ENCODE peak calls at places on chromosome 20, in ten cellular contexts. Q is tibial artery; D is heart right ventricle; S is heart left ventricle; A is cardiac muscle cell; O is neural progenitor cell; X is A549; B is AG04450; E is aorta; C is CD4-positive, alpha-beta memory T cell. Z is an unnamed sample.

GRCh38 chr20:1204061-1204460 is 807 bp downstream of the C20orf202 start:
- DNase-seq in Q (peak), D (no peak), S (no peak), A (no peak), O (no peak), X (no peak), B (no peak), E (no peak), C (no peak), Z (no peak)

GRCh38 chr20:1619861-1620444 is at the start of gene SIRPB1:
- DNase-seq in Q (no peak), D (no peak), S (no peak), A (no peak), O (no peak), X (no peak), B (no peak), E (no peak), C (peak), Z (peak)

GRCh38 chr20:22243063-22243462 is 341.3 kb downstream of the FOXA2 start:
- DNase-seq in Q (no peak), D (no peak), S (no peak), A (no peak), O (no peak), X (no peak), B (no peak), E (no peak), C (no peak), Z (no peak)

GRCh38 chr20:34636648-34637047 is 40.2 kb downstream of the PIGU start:
- DNase-seq in Q (no peak), D (no peak), S (no peak), A (no peak), O (no peak), X (no peak), B (no peak), E (no peak), C (no peak), Z (peak)

GRCh38 chr20:8640461-8640860 is 428.4 kb upstream of the PLCB4 start:
- DNase-seq in Q (no peak), D (no peak), S (no peak), A (no peak), O (no peak), X (no peak), B (no peak), E (no peak), C (no peak), Z (no peak)

GRCh38 chr20:64053841-64054661 is 4.6 kb upstream of the SOX18 start:
- DNase-seq in Q (no peak), D (peak), S (peak), A (peak), O (peak), X (peak), B (no peak), E (no peak), C (no peak), Z (peak)

GRCh38 chr20:41009960-41010359 is 18.7 kb upstream of the TOP1 start:
- DNase-seq in Q (no peak), D (no peak), S (no peak), A (no peak), O (no peak), X (no peak), B (no peak), E (no peak), C (no peak), Z (no peak)

GRCh38 chr20:51972031-51972430 is 169.7 kb upstream of the SALL4 start:
- DNase-seq in Q (no peak), D (no peak), S (no peak), A (no peak), O (no peak), X (no peak), B (no peak), E (no peak), C (no peak), Z (no peak)

GRCh38 chr20:62308102-62308822 is 5.5 kb downstream of the ADRM1 start:
- DNase-seq in Q (no peak), D (no peak), S (no peak), A (no peak), O (no peak), X (peak), B (no peak), E (no peak), C (peak), Z (no peak)

GRCh38 chr20:25987073-25987927 is 290.6 kb upstream of the ZNF337 start:
- DNase-seq in Q (peak), D (peak), S (peak), A (peak), O (peak), X (peak), B (no peak), E (peak), C (no peak), Z (no peak)

GRCh38 chr20:39885975-39886649 is 802.9 kb downstream of the MAFB start:
- DNase-seq in Q (peak), D (peak), S (peak), A (peak), O (peak), X (peak), B (peak), E (peak), C (no peak), Z (peak)

GRCh38 chr20:14902432-14903089 is 565.1 kb upstream of the FLRT3 start:
- DNase-seq in Q (no peak), D (no peak), S (no peak), A (no peak), O (no peak), X (no peak), B (no peak), E (no peak), C (no peak), Z (peak)

GRCh38 chr20:21322083-21322710 is 19.1 kb downstream of the XRN2 start:
- DNase-seq in Q (no peak), D (no peak), S (no peak), A (no peak), O (no peak), X (no peak), B (no peak), E (no peak), C (no peak), Z (no peak)

GRCh38 chr20:61529354-61529753 is 277.3 kb downstream of the CDH4 start:
- DNase-seq in Q (no peak), D (no peak), S (no peak), A (no peak), O (no peak), X (no peak), B (no peak), E (no peak), C (no peak), Z (no peak)

GRCh38 chr20:58841539-58842264 is 9.0 kb downstream of the GNAS-AS1 start:
- DNase-seq in Q (no peak), D (no peak), S (no peak), A (no peak), O (peak), X (no peak), B (no peak), E (no peak), C (no peak), Z (no peak)

GRCh38 chr20:56409521-56409920 is 2.5 kb upstream of the CASS4 start:
- DNase-seq in Q (no peak), D (no peak), S (peak), A (no peak), O (no peak), X (no peak), B (peak), E (no peak), C (no peak), Z (no peak)

GRCh38 chr20:43507150-43508080 is at the start of gene L3MBTL1:
- DNase-seq in Q (no peak), D (no peak), S (peak), A (peak), O (peak), X (peak), B (no peak), E (peak), C (no peak), Z (no peak)

GRCh38 chr20:6588296-6588695 is 179.2 kb upstream of the BMP2 start:
- DNase-seq in Q (no peak), D (no peak), S (no peak), A (peak), O (no peak), X (no peak), B (no peak), E (no peak), C (no peak), Z (peak)

GRCh38 chr20:62408640-62409039 is 1.6 kb upstream of the CABLES2 start:
- DNase-seq in Q (no peak), D (no peak), S (no peak), A (no peak), O (no peak), X (no peak), B (no peak), E (no peak), C (no peak), Z (peak)

GRCh38 chr20:48738399-48739304 is 89.1 kb downstream of the PREX1 start:
- DNase-seq in Q (no peak), D (no peak), S (no peak), A (peak), O (no peak), X (no peak), B (no peak), E (no peak), C (peak), Z (peak)

GRCh38 chr20:63415418-63416108 is 54.4 kb upstream of the CHRNA4 start:
- DNase-seq in Q (no peak), D (no peak), S (no peak), A (no peak), O (no peak), X (no peak), B (no peak), E (no peak), C (no peak), Z (no peak)

GRCh38 chr20:48679603-48680002 is 148.2 kb downstream of the PREX1 start:
- DNase-seq in Q (no peak), D (no peak), S (no peak), A (no peak), O (peak), X (peak), B (no peak), E (peak), C (no peak), Z (peak)

GRCh38 chr20:53598140-53599038 is 4.8 kb upstream of the ZNF217 start:
- DNase-seq in Q (peak), D (no peak), S (peak), A (no peak), O (no peak), X (no peak), B (no peak), E (no peak), C (peak), Z (no peak)

GRCh38 chr20:418858-419365 is 10.8 kb downstream of the RBCK1 start:
- DNase-seq in Q (peak), D (no peak), S (no peak), A (no peak), O (no peak), X (no peak), B (no peak), E (peak), C (no peak), Z (no peak)

DNA sequence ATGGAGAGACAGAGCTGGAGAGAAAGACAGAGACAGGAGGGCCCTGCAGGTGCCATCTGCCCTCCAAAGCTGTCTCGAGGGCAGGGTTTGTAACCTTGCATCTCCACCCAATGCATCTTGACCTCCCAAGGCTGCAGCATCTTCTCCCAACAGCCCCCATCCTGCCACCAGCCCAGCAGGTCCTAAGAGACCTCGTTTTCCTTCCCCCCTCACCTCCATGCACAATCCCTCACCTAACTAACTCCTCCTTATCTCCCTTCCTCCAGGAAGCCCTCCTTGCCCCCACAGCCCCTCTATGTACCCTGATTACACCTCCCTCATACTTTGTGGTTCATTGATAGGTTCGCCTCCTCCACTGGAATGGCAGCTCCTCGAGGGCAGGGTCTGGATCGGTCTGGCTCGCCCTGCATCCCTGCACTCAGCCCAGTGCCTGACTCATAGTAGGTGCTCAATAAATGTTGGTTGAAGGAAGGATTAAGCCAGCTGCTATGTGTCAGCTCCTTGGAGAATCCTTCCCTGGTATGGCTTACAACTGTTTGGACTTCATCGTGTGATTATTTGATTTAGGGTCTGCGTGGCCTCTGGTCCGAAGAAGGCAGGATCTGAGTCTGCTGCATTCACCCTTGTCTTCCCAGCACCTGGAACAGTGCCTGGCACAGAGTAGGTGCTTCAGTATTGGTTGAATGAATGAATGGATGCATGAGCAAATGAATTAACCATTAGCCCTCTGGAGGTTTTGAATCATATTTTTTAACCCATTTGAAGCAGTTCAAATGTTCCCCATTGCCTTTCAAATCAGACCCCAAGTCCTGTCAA is 105.6 kb upstream of the PTPN1 start:
- DNase-seq in Q (no peak), D (no peak), S (no peak), A (no peak), O (no peak), X (no peak), B (no peak), E (no peak), C (no peak), Z (no peak)
- H3K27ac ChIP-seq in Q (peak), D (no peak), S (peak), A (no peak), O (no peak), X (peak), B (no peak), E (no peak), C (no peak), Z (no peak)

GRCh38 chr20:19928379-19929360 is 88.5 kb upstream of the NAA20 start:
- DNase-seq in Q (no peak), D (no peak), S (no peak), A (no peak), O (no peak), X (no peak), B (no peak), E (no peak), C (no peak), Z (no peak)

GRCh38 chr20:19934792-19935491 is 82.2 kb upstream of the NAA20 start:
- DNase-seq in Q (peak), D (peak), S (peak), A (no peak), O (no peak), X (peak), B (no peak), E (peak), C (no peak), Z (no peak)

GRCh38 chr20:19930461-19930860 is 86.7 kb upstream of the NAA20 start:
- DNase-seq in Q (no peak), D (no peak), S (no peak), A (no peak), O (no peak), X (no peak), B (no peak), E (no peak), C (no peak), Z (no peak)

GRCh38 chr20:19929749-19930148 is 87.4 kb upstream of the NAA20 start:
- DNase-seq in Q (no peak), D (no peak), S (no peak), A (no peak), O (no peak), X (no peak), B (no peak), E (no peak), C (no peak), Z (no peak)

DNA sequence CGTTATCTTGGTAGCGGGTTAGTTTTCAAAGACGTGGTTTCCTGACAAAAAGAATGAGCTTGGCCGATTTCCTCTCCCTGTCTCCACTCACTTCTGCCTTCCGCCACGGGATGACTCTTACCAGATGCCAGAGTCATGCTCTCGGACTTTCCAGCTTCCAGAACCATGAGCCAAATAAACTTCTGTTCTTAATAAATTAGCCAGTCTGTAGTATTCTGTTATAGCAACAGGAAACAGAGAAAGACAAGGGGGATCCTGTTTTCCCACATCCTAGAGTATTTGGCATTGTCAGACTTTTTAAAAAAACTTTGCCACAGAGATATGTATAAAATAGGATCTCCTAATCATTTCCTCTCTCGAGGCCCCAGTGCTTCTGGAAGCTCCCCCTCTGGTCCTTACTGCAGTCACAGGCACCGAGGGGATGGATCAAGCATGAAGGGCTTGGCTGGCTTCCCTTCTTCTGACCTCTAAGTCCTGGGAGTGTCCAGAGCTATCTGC is 84.9 kb upstream of the NAA20 start:
- DNase-seq in Q (no peak), D (peak), S (peak), A (no peak), O (no peak), X (no peak), B (peak), E (peak), C (no peak), Z (no peak)
- H3K27ac ChIP-seq in Q (peak), D (peak), S (peak), A (no peak), O (no peak), X (no peak), B (peak), E (no peak), C (no peak), Z (no peak)

DNA sequence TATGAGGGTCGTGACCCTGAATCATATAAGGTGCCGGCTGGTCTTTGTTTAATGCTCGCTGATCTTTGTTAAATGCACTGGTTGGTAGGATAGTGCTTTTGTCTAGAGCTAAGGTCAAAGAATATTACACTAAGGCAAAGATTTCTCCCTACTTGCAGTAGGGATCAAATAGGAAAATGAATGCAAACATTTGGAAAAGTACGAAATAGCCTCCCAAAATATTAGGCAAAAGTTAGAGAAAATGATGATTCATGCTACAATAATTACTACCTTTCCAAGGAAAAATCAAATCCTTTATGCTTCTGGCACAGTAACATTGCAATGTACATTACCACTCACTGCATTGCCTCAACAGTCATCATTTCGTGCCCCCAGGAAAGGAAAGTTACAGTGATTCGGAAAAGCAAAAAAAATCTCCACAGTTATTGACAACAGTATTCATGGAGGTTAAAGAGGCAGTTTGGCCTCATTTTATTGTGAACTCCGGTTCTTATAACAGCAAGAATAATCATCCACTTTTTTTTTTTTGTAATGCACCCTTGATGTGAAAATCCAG is 61.6 kb upstream of the ZMYND8 start:
- DNase-seq in Q (no peak), D (no peak), S (no peak), A (no peak), O (no peak), X (no peak), B (no peak), E (no peak), C (no peak), Z (no peak)
- H3K27ac ChIP-seq in Q (no peak), D (no peak), S (no peak), A (no peak), O (no peak), X (peak), B (no peak), E (no peak), C (no peak), Z (no peak)

GRCh38 chr20:37299718-37300529 is 10.5 kb downstream of the MANBAL start:
- DNase-seq in Q (no peak), D (no peak), S (no peak), A (no peak), O (no peak), X (no peak), B (no peak), E (peak), C (no peak), Z (no peak)
- H3K27ac ChIP-seq in Q (peak), D (no peak), S (no peak), A (peak), O (no peak), X (peak), B (no peak), E (peak), C (no peak), Z (no peak)

Z was measured in SJCRH30.